ENCODE peak calls at places on chromosomes 3 and 15, in six cellular contexts. R, B, F, P, S and Y are unnamed samples. For H3K4me1, the result is how much of the 10 kb centered on the place peaks cover.

GRCh38 chr3:13484861-13485590 is 4.9 kb downstream of the HDAC11 start:
- DNase-seq in R (peak), B (no peak), F (peak), P (peak), S (peak), Y (peak)

GRCh38 chr3:107916166-107916565 is 174.7 kb downstream of the CD47 start:
- DNase-seq in R (no peak), B (no peak), F (no peak), P (no peak), S (no peak), Y (no peak)

GRCh38 chr15:70430029-70430428 is 332.3 kb upstream of the TLE3 start:
- DNase-seq in R (no peak), B (no peak), F (no peak), P (no peak), S (no peak), Y (no peak)

GRCh38 chr3:23105048-23105447 is 98.1 kb upstream of the UBE2E2 start:
- DNase-seq in R (no peak), B (no peak), F (no peak), P (no peak), S (no peak), Y (no peak)

GRCh38 chr3:62405117-62405516 is 31.8 kb upstream of the FEZF2 start:
- DNase-seq in R (no peak), B (no peak), F (peak), P (no peak), S (no peak), Y (no peak)

GRCh38 chr3:31659246-31659645 is 126.5 kb downstream of the STT3B start:
- DNase-seq in R (no peak), B (no peak), F (no peak), P (no peak), S (no peak), Y (no peak)

GRCh38 chr3:22176911-22177310 is 425.9 kb upstream of the ZNF385D start:
- DNase-seq in R (no peak), B (no peak), F (no peak), P (no peak), S (no peak), Y (no peak)

GRCh38 chr3:69460034-69460433 is 74.1 kb upstream of the FRMD4B start:
- DNase-seq in R (no peak), B (no peak), F (no peak), P (no peak), S (no peak), Y (no peak)

GRCh38 chr3:18124501-18124900 is 300.6 kb downstream of the SATB1 start:
- DNase-seq in R (no peak), B (no peak), F (no peak), P (no peak), S (no peak), Y (no peak)

GRCh38 chr3:188156051-188156450 is 2.1 kb downstream of the LPP start:
- DNase-seq in R (no peak), B (no peak), F (no peak), P (no peak), S (no peak), Y (no peak)

GRCh38 chr15:96362759-96363678 is 32.5 kb downstream of the NR2F2 start:
- DNase-seq in R (no peak), B (no peak), F (no peak), P (no peak), S (no peak), Y (no peak)

GRCh38 chr15:91860498-91860897 is 7.0 kb downstream of the SLCO3A1 start:
- DNase-seq in R (no peak), B (no peak), F (no peak), P (no peak), S (no peak), Y (no peak)

GRCh38 chr3:129658156-129658843 is 51.8 kb upstream of the PLXND1 start:
- DNase-seq in R (no peak), B (no peak), F (no peak), P (no peak), S (no peak), Y (no peak)

GRCh38 chr3:141368925-141369794 is 856 bp downstream of the ZBTB38 start:
- DNase-seq in R (no peak), B (no peak), F (no peak), P (no peak), S (no peak), Y (no peak)

GRCh38 chr15:68352401-68353062 is 75.0 kb downstream of the FEM1B start:
- DNase-seq in R (no peak), B (no peak), F (peak), P (peak), S (peak), Y (peak)

GRCh38 chr3:142027713-142028112 is 121.6 kb downstream of the TFDP2 start:
- DNase-seq in R (no peak), B (no peak), F (no peak), P (peak), S (no peak), Y (peak)

GRCh38 chr3:78666458-78666800 is 1101.4 kb downstream of the ROBO1 start:
- DNase-seq in R (no peak), B (no peak), F (no peak), P (no peak), S (no peak), Y (no peak)

GRCh38 chr15:89016549-89017041 is 71.7 kb upstream of the ABHD2 start:
- DNase-seq in R (no peak), B (no peak), F (peak), P (no peak), S (no peak), Y (peak)

GRCh38 chr3:67415504-67415903 is 238.9 kb downstream of the SUCLG2 start:
- DNase-seq in R (no peak), B (no peak), F (no peak), P (no peak), S (no peak), Y (no peak)

DNA sequence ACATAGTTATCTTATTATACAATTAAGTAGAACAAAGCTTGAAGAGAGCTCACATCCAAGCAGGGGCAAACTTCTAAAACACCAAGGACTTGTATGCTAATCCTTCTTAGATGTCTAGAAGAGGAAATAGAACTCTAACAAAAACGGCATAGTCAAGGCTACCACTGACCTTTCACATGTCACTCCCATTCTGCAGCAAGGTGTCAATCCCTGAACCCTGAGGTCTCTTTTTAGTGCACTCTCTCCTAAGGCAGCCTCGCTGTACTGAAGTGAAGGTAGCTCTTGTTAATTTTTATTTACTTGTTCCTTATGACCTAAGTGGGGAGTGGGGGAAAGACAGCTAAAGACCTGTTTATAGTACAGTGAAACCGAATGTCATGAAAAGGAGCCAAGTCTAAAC is 506.5 kb downstream of the FOXP1 start:
- DNase-seq in R (no peak), B (no peak), F (no peak), P (no peak), S (no peak), Y (no peak)
- H3K4me1 ChIP-seq in R (under half), B (under half), F (under half), P (under half), S (half or more), Y (under half)

DNA sequence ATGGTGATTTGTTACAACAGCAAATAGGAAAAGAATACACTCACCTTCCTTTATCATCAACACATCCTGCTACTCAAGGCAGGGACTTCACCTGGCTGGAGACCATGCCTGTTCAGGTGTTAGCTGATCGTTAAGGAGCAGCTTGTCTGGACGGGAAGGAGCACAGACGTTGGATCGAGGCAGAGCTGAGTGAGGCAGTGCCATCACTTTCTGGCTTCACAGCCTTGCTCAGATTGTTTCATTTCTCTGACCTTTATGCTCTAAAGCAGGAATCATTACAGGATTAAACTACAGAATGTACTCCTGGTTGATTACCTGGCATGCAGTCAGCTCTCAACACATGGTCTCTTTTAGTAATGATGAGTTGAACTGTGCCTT is 119.0 kb upstream of the NR2E3 start:
- DNase-seq in R (no peak), B (no peak), F (no peak), P (no peak), S (no peak), Y (no peak)
- H3K4me3 ChIP-seq in R (no peak), B (peak), F (peak), P (no peak), S (no peak), Y (no peak)

DNA sequence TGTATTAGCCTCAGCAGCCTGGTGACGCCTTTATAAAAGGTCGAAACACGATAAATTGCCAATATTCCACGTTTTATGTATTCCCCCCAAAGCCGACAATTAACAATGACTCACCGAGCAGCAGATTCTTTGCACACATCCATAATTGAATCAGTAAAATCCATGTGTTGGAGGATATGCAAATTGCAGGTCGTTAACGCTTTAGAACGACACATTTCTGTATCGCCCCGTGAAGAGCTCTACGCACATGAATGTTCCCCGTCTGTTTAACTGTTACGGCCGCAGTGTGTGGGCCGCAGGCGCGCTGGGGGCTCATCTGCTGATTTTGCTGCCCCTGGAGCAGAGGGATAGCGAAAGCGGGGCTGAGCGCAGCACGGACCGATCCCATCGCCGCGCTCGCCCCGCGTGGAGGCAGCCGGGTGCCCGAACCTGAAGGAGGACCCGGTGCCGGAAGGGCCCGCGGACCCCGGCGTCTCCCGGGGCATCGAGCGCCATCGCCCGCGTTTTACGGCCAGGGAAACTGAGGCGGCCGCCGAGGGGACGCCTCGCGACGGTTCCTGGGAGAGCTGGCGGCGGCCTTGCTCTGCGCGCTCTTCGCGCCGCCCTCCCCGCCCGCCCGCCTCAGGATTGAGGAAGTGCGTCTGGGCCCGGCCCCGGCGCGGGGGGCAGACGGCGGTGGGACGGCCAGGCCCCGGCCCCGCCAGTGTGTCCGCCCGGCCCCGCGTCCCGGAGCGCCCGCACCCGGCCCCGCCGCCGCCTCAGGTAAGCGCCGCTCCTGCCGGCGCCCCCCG is at the start of gene LRRK1:
- DNase-seq in R (peak), B (no peak), F (peak), P (peak), S (no peak), Y (no peak)
- TF ChIP-seq POLR2A in R (peak), B (peak), F (no peak), P (peak), S (no peak), Y (no peak)

GRCh38 chr3:139095803-139096466 is 51.2 kb upstream of the PRR23C start:
- DNase-seq in R (peak), B (no peak), F (no peak), P (no peak), S (no peak), Y (no peak)
- H3K4me1 ChIP-seq in R (under half), B (under half), F (under half), P (under half), S (under half), Y (under half)

DNA sequence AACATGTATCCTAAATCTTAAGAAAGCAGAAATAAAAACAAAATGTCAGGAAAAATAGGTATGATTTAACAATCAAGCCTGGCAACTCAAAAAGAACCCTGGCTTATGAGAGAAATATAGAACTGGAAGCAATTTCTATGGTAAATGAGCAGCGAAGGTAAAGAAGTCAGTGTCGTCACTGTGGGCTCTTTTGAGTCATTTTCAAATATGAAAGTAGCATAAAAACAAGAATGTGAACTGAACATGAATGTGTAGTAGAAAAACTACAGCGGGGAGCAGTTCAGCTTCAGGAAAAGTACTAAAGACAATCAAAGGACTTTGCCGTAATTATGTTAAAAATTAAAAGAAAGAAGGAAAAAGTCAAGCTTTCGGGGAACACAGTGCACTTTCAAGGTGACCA is 17.5 kb downstream of the LSG1 start:
- DNase-seq in R (no peak), B (no peak), F (no peak), P (no peak), S (no peak), Y (no peak)
- H3K4me3 ChIP-seq in R (no peak), B (no peak), F (no peak), P (no peak), S (no peak), Y (no peak)

DNA sequence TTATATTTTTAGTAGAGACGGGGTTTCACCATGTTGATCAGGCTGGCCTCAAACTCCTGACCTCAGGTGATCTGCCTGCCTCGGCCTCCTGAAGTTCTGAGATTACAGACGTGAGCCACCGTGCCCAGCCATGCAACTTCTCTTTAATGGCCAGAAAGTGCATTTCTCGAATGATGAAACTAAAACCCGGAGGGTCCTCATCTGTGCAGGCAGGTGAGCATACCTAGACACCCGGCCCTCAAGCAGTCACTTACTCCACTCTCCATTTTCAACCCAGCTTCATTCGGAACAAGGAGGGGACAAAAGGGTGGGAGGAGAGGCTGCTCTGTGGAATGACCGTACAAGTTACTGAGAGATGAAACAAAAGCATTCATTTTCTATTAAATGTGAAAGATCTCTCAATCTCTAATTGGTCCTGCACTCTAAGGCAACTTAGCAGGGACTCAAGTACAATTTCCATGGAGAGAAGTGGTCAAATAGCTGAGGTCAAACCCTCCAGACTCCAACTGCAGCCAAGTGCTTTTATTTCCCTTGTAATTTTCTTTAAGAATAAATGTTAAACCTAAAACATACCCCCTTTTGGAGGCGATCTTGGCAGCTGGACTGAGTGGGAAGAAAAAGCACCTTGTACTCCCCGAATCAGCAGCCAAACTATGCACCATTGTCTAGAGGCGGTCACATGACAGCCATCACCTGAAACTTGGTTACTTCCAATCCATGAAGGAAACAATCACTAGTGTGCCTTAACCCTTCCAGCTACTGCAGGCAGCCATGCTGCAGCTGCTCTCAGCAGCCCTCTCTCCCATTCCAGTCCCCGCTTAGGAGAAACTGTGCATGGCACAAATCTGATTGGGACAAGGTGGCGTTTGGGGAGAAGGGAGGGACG is 62.2 kb downstream of the VGLL4 start:
- DNase-seq in R (no peak), B (no peak), F (no peak), P (no peak), S (no peak), Y (no peak)
- TF ChIP-seq POLR2A in R (no peak), B (no peak), F (no peak), P (no peak), S (no peak), Y (no peak)

GRCh38 chr3:52473031-52473430 is 17.6 kb downstream of the NISCH start:
- DNase-seq in R (peak), B (no peak), F (peak), P (no peak), S (no peak), Y (no peak)
- H3K4me1 ChIP-seq in R (under half), B (under half), F (under half), P (under half), S (under half), Y (under half)

GRCh38 chr15:47727137-47727536 is 9.8 kb downstream of the SEMA6D start:
- DNase-seq in R (no peak), B (no peak), F (no peak), P (no peak), S (no peak), Y (no peak)
- H3K4me3 ChIP-seq in R (no peak), B (no peak), F (no peak), P (no peak), S (no peak), Y (no peak)